ENCODE peak calls at places on chromosomes 6 and 20, in six cellular contexts. O is A549, Z is heart left ventricle, Q is lower leg skin, E is NB4, P is HepG2. U is an unnamed sample.
A peak's percentile ranks its signal among the peaks of the same experiment; 100 is the strongest.

GRCh38 chr6:16909599-16910360 is 148.5 kb upstream of the ATXN1 start:
- DNase-seq in O (no peak), Z (no peak), Q (no peak), E (no peak), P (no peak), U (no peak)

GRCh38 chr20:12090920-12091319 is 173.2 kb downstream of the BTBD3 start:
- DNase-seq in O (no peak), Z (no peak), Q (no peak), E (peak; percentile 11), P (no peak), U (no peak)

GRCh38 chr6:106339334-106340029 is 13.9 kb upstream of the ATG5 start:
- DNase-seq in O (peak; percentile 56), Z (peak; percentile 24), Q (peak; percentile 43), E (peak; percentile 76), P (peak; percentile 46), U (no peak)

GRCh38 chr20:10080554-10080953 is 45.8 kb downstream of the ANKEF1 start:
- DNase-seq in O (no peak), Z (no peak), Q (no peak), E (no peak), P (no peak), U (no peak)

GRCh38 chr6:26055670-26056582 is 31.3 kb upstream of the HFE start:
- DNase-seq in O (peak; percentile 87), Z (peak; percentile 90), Q (peak; percentile 94), E (peak; percentile 96), P (peak; percentile 92), U (peak; percentile 48)

GRCh38 chr6:90484903-90485302 is 102.0 kb downstream of the MAP3K7 start:
- DNase-seq in O (no peak), Z (no peak), Q (no peak), E (no peak), P (no peak), U (no peak)

GRCh38 chr20:5776074-5776473 is 25.9 kb downstream of the SHLD1 start:
- DNase-seq in O (no peak), Z (no peak), Q (no peak), E (no peak), P (no peak), U (no peak)

GRCh38 chr6:152094992-152095592 is 287.6 kb downstream of the ESR1 start:
- DNase-seq in O (peak; percentile 89), Z (peak; percentile 38), Q (peak; percentile 91), E (peak; percentile 92), P (peak; percentile 45), U (no peak)

GRCh38 chr20:12051206-12052163 is 133.8 kb downstream of the BTBD3 start:
- DNase-seq in O (no peak), Z (no peak), Q (no peak), E (no peak), P (no peak), U (no peak)

GRCh38 chr20:36775826-36776225 is 2.3 kb upstream of the DSN1 start:
- DNase-seq in O (no peak), Z (no peak), Q (no peak), E (no peak), P (no peak), U (no peak)

GRCh38 chr6:389622-390021 is 1.9 kb upstream of the IRF4 start:
- DNase-seq in O (no peak), Z (no peak), Q (no peak), E (no peak), P (no peak), U (no peak)

GRCh38 chr20:17895641-17896246 is 72.8 kb downstream of the SNX5 start:
- DNase-seq in O (no peak), Z (peak; percentile 76), Q (peak; percentile 55), E (peak; percentile 45), P (no peak), U (no peak)

GRCh38 chr6:52361347-52361944 is 505 bp upstream of the PAQR8 start:
- DNase-seq in O (no peak), Z (no peak), Q (peak; percentile 45), E (peak; percentile 29), P (no peak), U (no peak)

GRCh38 chr6:37507690-37508421 is 8.2 kb upstream of the CCDC167 start:
- DNase-seq in O (no peak), Z (no peak), Q (no peak), E (no peak), P (no peak), U (no peak)

GRCh38 chr6:72464791-72465691 is 156.8 kb upstream of the KCNQ5 start:
- DNase-seq in O (peak; percentile 12), Z (no peak), Q (no peak), E (peak; percentile 3), P (no peak), U (no peak)

GRCh38 chr20:46545077-46545826 is 5.2 kb downstream of the OCSTAMP start:
- DNase-seq in O (no peak), Z (no peak), Q (no peak), E (peak; percentile 98), P (no peak), U (peak; percentile 32)

GRCh38 chr6:72552938-72553337 is 68.9 kb upstream of the KCNQ5 start:
- DNase-seq in O (peak; percentile 31), Z (no peak), Q (no peak), E (no peak), P (no peak), U (no peak)

GRCh38 chr6:24501914-24502313 is 7.1 kb downstream of the ALDH5A1 start:
- DNase-seq in O (peak; percentile 33), Z (no peak), Q (no peak), E (no peak), P (peak; percentile 49), U (no peak)

GRCh38 chr6:139290787-139291294 is 957 bp downstream of the TXLNB start:
- DNase-seq in O (no peak), Z (peak; percentile 29), Q (peak; percentile 21), E (peak; percentile 86), P (no peak), U (peak; percentile 39)

GRCh38 chr6:166009385-166010031 is 158.1 kb downstream of the TBXT start:
- DNase-seq in O (peak; percentile 45), Z (no peak), Q (no peak), E (no peak), P (no peak), U (no peak)

DNA sequence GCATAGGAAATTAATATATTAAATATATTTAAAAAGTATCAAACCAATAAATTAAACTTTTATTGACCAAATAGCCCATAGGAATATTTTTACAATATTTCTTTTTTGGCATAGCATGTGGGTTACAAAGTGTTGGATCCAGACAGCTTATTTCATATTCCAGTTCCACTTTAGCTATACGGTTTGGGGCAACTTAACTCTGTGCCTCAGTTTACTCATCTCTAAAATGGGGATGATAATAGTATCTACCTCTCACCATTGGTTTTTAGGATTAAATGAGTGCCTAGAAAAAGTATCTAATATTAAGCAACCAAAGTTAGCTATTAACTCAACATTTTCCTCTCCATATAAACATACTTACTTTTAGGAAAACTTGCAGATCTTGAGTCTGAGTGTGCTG is 243.8 kb downstream of the TBC1D32 start:
- DNase-seq in O (no peak), Z (no peak), Q (no peak), E (no peak), P (no peak), U (no peak)
- TF ChIP-seq POLR2A in O (no peak), Z (no peak), Q (no peak), E (no peak), P (no peak), U (no peak)

DNA sequence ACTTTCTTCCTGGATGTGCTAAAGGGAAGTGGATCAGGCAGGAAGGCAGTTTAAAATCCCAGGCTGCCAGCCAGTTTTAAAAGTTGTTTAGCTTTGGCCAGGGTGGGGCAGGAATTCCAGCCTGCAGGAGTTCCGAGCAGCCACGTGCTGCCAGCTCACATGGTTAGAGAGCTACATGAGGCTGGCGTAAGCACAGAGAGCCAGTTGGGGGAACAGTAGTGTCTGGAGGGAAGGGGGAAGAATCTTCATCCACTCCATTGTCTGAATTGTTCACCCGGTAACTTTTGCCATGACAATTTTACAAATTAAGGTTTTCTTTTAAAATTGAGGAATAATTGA is 12.0 kb downstream of the CDC25B start:
- DNase-seq in O (peak; percentile 99), Z (peak; percentile 80), Q (peak; percentile 93), E (no peak), P (peak; percentile 61), U (no peak)
- TF ChIP-seq POLR2A in O (no peak), Z (no peak), Q (no peak), E (no peak), P (no peak), U (no peak)

GRCh38 chr20:45467861-45468260 is 1.7 kb upstream of the WFDC2 start:
- DNase-seq in O (no peak), Z (no peak), Q (no peak), E (no peak), P (no peak), U (no peak)

GRCh38 chr20:45467172-45467571 is 2.4 kb upstream of the WFDC2 start:
- DNase-seq in O (no peak), Z (no peak), Q (no peak), E (no peak), P (no peak), U (no peak)

GRCh38 chr20:45469336-45470261 is at the start of gene WFDC2:
- DNase-seq in O (no peak), Z (no peak), Q (no peak), E (no peak), P (no peak), U (no peak)

GRCh38 chr20:45470939-45471338 is 1.4 kb downstream of the WFDC2 start:
- DNase-seq in O (no peak), Z (no peak), Q (no peak), E (peak; percentile 45), P (no peak), U (no peak)

DNA sequence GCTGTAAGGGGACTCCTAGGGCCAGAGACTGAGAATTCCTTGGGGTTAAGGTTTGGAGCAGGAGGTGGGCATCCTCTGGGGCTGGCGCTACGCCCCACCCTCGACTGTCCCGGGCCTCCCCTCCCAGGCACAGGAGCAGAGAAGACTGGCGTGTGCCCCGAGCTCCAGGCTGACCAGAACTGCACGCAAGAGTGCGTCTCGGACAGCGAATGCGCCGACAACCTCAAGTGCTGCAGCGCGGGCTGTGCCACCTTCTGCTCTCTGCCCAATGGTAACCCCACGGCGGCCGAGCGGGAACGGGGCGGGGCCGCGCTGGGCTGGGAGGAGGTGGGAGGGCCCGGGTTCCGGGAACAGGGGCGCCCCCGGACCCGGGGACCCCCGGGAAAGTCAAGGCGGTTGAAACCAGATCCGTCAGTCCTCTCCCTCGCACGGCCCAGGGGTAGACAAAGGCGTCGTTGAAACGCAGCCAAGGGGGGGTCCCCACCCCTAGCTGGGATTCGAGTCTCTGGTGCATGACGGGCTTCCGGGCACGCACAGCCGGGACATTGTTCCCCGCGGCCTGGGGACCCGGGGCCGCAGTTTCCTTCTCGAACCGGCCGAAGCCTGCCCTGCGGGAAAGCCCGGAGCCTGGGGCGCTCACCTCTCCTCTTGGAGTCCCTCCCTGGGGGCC is 844 bp downstream of the WFDC2 start:
- DNase-seq in O (no peak), Z (peak; percentile 31), Q (no peak), E (peak; percentile 44), P (no peak), U (no peak)
- TF ChIP-seq POLR2A in O (no peak), Z (no peak), Q (no peak), E (no peak), P (no peak), U (no peak)

GRCh38 chr6:3919849-3920248 is 70.7 kb downstream of the FAM50B start:
- DNase-seq in O (no peak), Z (no peak), Q (no peak), E (no peak), P (no peak), U (no peak)
- TF ChIP-seq POLR2A in O (no peak), Z (no peak), Q (no peak), E (no peak), P (no peak), U (no peak)

U was measured in GM12891.